ENCODE peak calls at places on chromosomes 13 and 19, in ten cellular contexts. Z is foreskin keratinocyte; R is Caki2; O is frontal cortex; H is kidney epithelial cell; U is HT-29; I is activated naive CD4-positive, alpha-beta T cell treated with Interleukin-2 at 50 U/mL for 16 hours; B is ACHN; C is COR-L47; V is GM18507. P is an unnamed sample.

GRCh38 chr13:33472446-33472845 is 186.9 kb upstream of the STARD13 start:
- DNase-seq in I (no peak), B (no peak), H (no peak), U (no peak), O (no peak), V (no peak), C (no peak), Z (peak), R (no peak), P (no peak)

GRCh38 chr13:74710006-74710405 is 575.8 kb upstream of the KLF12 start:
- DNase-seq in C (no peak), R (no peak), H (no peak), U (no peak), Z (no peak), O (no peak), B (no peak), V (no peak), I (no peak), P (no peak)

GRCh38 chr19:48740705-48741030 is 258 bp upstream of the RASIP1 start:
- DNase-seq in H (no peak), O (no peak), V (no peak), U (no peak), R (no peak), I (no peak), C (no peak), Z (no peak), B (no peak), P (peak)

GRCh38 chr19:1161716-1162115 is 12.4 kb downstream of the SBNO2 start:
- DNase-seq in O (no peak), V (peak), U (peak), H (no peak), Z (no peak), I (no peak), R (no peak), C (no peak), B (no peak), P (no peak)

GRCh38 chr19:2983351-2984195 is 6.2 kb downstream of the TLE6 start:
- DNase-seq in I (no peak), Z (peak), B (no peak), O (peak), U (peak), R (no peak), H (peak), C (peak), V (no peak), P (peak)

GRCh38 chr19:48963371-48964204 is 1.5 kb upstream of the FTL start:
- DNase-seq in B (peak), R (peak), H (no peak), I (peak), C (no peak), U (peak), Z (no peak), O (peak), V (no peak), P (peak)

GRCh38 chr19:38661166-38661565 is 13.7 kb downstream of the ACTN4 start:
- DNase-seq in O (no peak), R (no peak), U (peak), B (no peak), I (no peak), C (no peak), V (no peak), H (no peak), Z (no peak), P (no peak)

GRCh38 chr13:106630162-106630561 is 62.2 kb upstream of the ARGLU1 start:
- DNase-seq in R (no peak), V (no peak), C (no peak), O (no peak), Z (no peak), U (no peak), H (no peak), B (no peak), I (no peak), P (no peak)

GRCh38 chr19:12527034-12527836 is 24.0 kb downstream of the ZNF564 start:
- DNase-seq in R (peak), U (no peak), B (peak), V (no peak), O (no peak), Z (peak), H (no peak), I (no peak), C (no peak), P (no peak)

GRCh38 chr13:111153977-111154332 is 38.8 kb downstream of the ARHGEF7 start:
- DNase-seq in Z (no peak), R (no peak), U (peak), I (no peak), C (no peak), H (no peak), O (peak), B (peak), V (no peak), P (peak)

GRCh38 chr13:30441304-30441703 is 19.0 kb downstream of the UBE2L5 start:
- DNase-seq in R (peak), O (no peak), C (no peak), Z (no peak), B (peak), V (no peak), U (no peak), H (no peak), I (no peak), P (no peak)

GRCh38 chr19:53624776-53625540 is 6.8 kb upstream of the DPRX start:
- DNase-seq in O (no peak), C (no peak), I (no peak), V (no peak), H (no peak), Z (no peak), R (no peak), U (no peak), B (no peak), P (no peak)

GRCh38 chr13:51772105-51772455 is 31.9 kb downstream of the DHRS12 start:
- DNase-seq in U (no peak), C (no peak), V (no peak), B (no peak), H (no peak), R (no peak), Z (no peak), O (no peak), I (no peak), P (no peak)

GRCh38 chr13:71751074-71751473 is 115.9 kb downstream of the DACH1 start:
- DNase-seq in C (peak), V (no peak), B (no peak), H (no peak), I (no peak), Z (no peak), O (no peak), U (no peak), R (no peak), P (no peak)

GRCh38 chr13:62473944-62474237 is 1058.2 kb upstream of the PCDH20 start:
- DNase-seq in R (no peak), Z (no peak), H (no peak), B (no peak), U (no peak), C (no peak), V (no peak), O (no peak), I (no peak), P (no peak)

GRCh38 chr13:41271456-41272285 is 8.3 kb upstream of the MTRF1 start:
- DNase-seq in I (no peak), C (no peak), Z (no peak), R (peak), V (no peak), H (no peak), O (no peak), U (no peak), B (no peak), P (no peak)

GRCh38 chr13:33284016-33284415 is 1.5 kb downstream of the STARD13 start:
- DNase-seq in R (no peak), Z (no peak), I (no peak), H (no peak), U (no peak), B (no peak), C (no peak), V (no peak), O (no peak), P (no peak)

GRCh38 chr19:3505598-3506383 is at the start of gene FZR1:
- DNase-seq in V (peak), O (peak), Z (peak), H (peak), B (peak), U (peak), C (peak), I (peak), R (peak), P (peak)

GRCh38 chr13:76991432-76991795 is 467 bp upstream of the CLN5 start:
- DNase-seq in O (no peak), C (no peak), H (no peak), B (no peak), I (peak), R (peak), Z (no peak), V (peak), U (no peak), P (no peak)

GRCh38 chr19:27684293-27684692 is 1528.7 kb downstream of the UQCRFS1 start:
- DNase-seq in H (no peak), O (no peak), U (no peak), V (no peak), C (no peak), R (no peak), I (no peak), B (no peak), Z (no peak), P (no peak)

GRCh38 chr13:48615017-48615416 is 38.7 kb upstream of the CYSLTR2 start:
- DNase-seq in H (no peak), I (no peak), B (no peak), R (no peak), C (no peak), V (no peak), Z (no peak), U (no peak), O (no peak), P (no peak)

GRCh38 chr13:75643693-75644092 is 7.6 kb downstream of the LMO7 start:
- DNase-seq in I (no peak), C (no peak), V (no peak), H (no peak), U (no peak), O (no peak), R (no peak), Z (no peak), B (no peak), P (no peak)

GRCh38 chr19:20244356-20244755 is 77.3 kb downstream of the ZNF486 start:
- DNase-seq in I (no peak), C (no peak), U (no peak), R (no peak), H (no peak), B (no peak), Z (no peak), V (no peak), O (no peak), P (no peak)

GRCh38 chr13:46543307-46543706 is 9.7 kb upstream of the LRCH1 start:
- DNase-seq in B (no peak), Z (no peak), C (no peak), U (no peak), O (no peak), V (no peak), I (no peak), H (no peak), R (no peak), P (no peak)

GRCh38 chr13:30105381-30105780 is 202.0 kb downstream of the KATNAL1 start:
- DNase-seq in V (no peak), I (no peak), H (no peak), C (no peak), R (no peak), Z (no peak), U (no peak), O (no peak), B (no peak), P (no peak)

GRCh38 chr19:52935434-52935833 is 12.2 kb upstream of the ZNF888 start:
- DNase-seq in U (peak), H (no peak), R (peak), O (no peak), C (no peak), Z (no peak), B (no peak), V (no peak), I (no peak), P (no peak)

GRCh38 chr13:21234537-21234936 is 58.1 kb downstream of the MRPL57 start:
- DNase-seq in O (no peak), C (no peak), V (no peak), U (peak), B (no peak), Z (no peak), R (no peak), H (peak), I (no peak), P (no peak)

GRCh38 chr19:2455481-2456300 is 1.1 kb downstream of the LMNB2 start:
- DNase-seq in Z (no peak), O (no peak), I (peak), V (no peak), H (no peak), C (peak), R (no peak), U (peak), B (peak), P (no peak)

GRCh38 chr13:112782433-112783010 is 92.7 kb downstream of the ATP11A start:
- DNase-seq in Z (no peak), I (no peak), R (no peak), O (no peak), H (no peak), C (no peak), U (no peak), V (no peak), B (no peak), P (no peak)

P was measured in posterior cingulate gyrus.